ENCODE peak calls at places on chromosomes 11 and 22, in seven cellular contexts. One of them, this sample, is unnamed.

GRCh38 chr11:3735827-3736226 is 61.5 kb downstream of the NUP98 start:
- DNase-seq in thyroid gland: no peak
- DNase-seq in body of pancreas: no peak
- DNase-seq in foreskin keratinocyte: peak; percentile 1
- DNase-seq in cardiac muscle cell: no peak
- DNase-seq in cardiac fibroblast: peak; percentile 46
- DNase-seq in nephron progenitor cell: no peak
- DNase-seq in this sample: no peak

GRCh38 chr11:44936951-44937543 is 13.6 kb downstream of the TP53I11 start:
- DNase-seq in cardiac fibroblast: no peak
- DNase-seq in foreskin keratinocyte: no peak
- DNase-seq in body of pancreas: no peak
- DNase-seq in cardiac muscle cell: no peak
- DNase-seq in thyroid gland: no peak
- DNase-seq in nephron progenitor cell: no peak
- DNase-seq in this sample: no peak

GRCh38 chr11:65435981-65436411 is 13.4 kb downstream of the NEAT1 start:
- DNase-seq in cardiac fibroblast: peak; percentile 52
- DNase-seq in foreskin keratinocyte: no peak
- DNase-seq in thyroid gland: peak; percentile 63
- DNase-seq in body of pancreas: peak; percentile 23
- DNase-seq in cardiac muscle cell: no peak
- DNase-seq in nephron progenitor cell: no peak
- DNase-seq in this sample: peak; percentile 68

GRCh38 chr22:39995346-39996252 is 845 bp downstream of the FAM83F start:
- DNase-seq in body of pancreas: peak; percentile 47
- DNase-seq in nephron progenitor cell: no peak
- DNase-seq in cardiac fibroblast: no peak
- DNase-seq in thyroid gland: peak; percentile 39
- DNase-seq in cardiac muscle cell: no peak
- DNase-seq in foreskin keratinocyte: no peak
- DNase-seq in this sample: no peak

GRCh38 chr11:87198266-87198881 is 160.6 kb downstream of the TMEM135 start:
- DNase-seq in cardiac fibroblast: peak; percentile 9
- DNase-seq in nephron progenitor cell: no peak
- DNase-seq in body of pancreas: no peak
- DNase-seq in cardiac muscle cell: no peak
- DNase-seq in thyroid gland: no peak
- DNase-seq in foreskin keratinocyte: no peak
- DNase-seq in this sample: no peak

GRCh38 chr11:123261345-123262106 is 66.5 kb upstream of the CLMP start:
- DNase-seq in foreskin keratinocyte: peak; percentile 32
- DNase-seq in nephron progenitor cell: peak; percentile 89
- DNase-seq in cardiac fibroblast: peak; percentile 78
- DNase-seq in cardiac muscle cell: peak; percentile 89
- DNase-seq in body of pancreas: peak; percentile 83
- DNase-seq in thyroid gland: peak; percentile 86
- DNase-seq in this sample: peak; percentile 75

GRCh38 chr11:115939726-115940421 is 435.7 kb upstream of the CADM1 start:
- DNase-seq in nephron progenitor cell: no peak
- DNase-seq in foreskin keratinocyte: no peak
- DNase-seq in thyroid gland: no peak
- DNase-seq in cardiac muscle cell: no peak
- DNase-seq in body of pancreas: no peak
- DNase-seq in cardiac fibroblast: no peak
- DNase-seq in this sample: no peak

GRCh38 chr11:35235944-35236666 is 97.1 kb downstream of the CD44 start:
- DNase-seq in cardiac fibroblast: peak; percentile 65
- DNase-seq in cardiac muscle cell: no peak
- DNase-seq in foreskin keratinocyte: peak; percentile 51
- DNase-seq in nephron progenitor cell: no peak
- DNase-seq in thyroid gland: no peak
- DNase-seq in body of pancreas: peak; percentile 90
- DNase-seq in this sample: no peak

GRCh38 chr22:30021338-30021737 is 58.9 kb upstream of the HORMAD2 start:
- DNase-seq in cardiac muscle cell: no peak
- DNase-seq in nephron progenitor cell: no peak
- DNase-seq in thyroid gland: peak; percentile 53
- DNase-seq in foreskin keratinocyte: no peak
- DNase-seq in cardiac fibroblast: no peak
- DNase-seq in body of pancreas: no peak
- DNase-seq in this sample: no peak

GRCh38 chr11:119518746-119519382 is 95.9 kb upstream of the THY1 start:
- DNase-seq in thyroid gland: no peak
- DNase-seq in cardiac fibroblast: peak; percentile 24
- DNase-seq in nephron progenitor cell: peak; percentile 81
- DNase-seq in cardiac muscle cell: peak; percentile 88
- DNase-seq in body of pancreas: no peak
- DNase-seq in foreskin keratinocyte: peak; percentile 33
- DNase-seq in this sample: no peak

GRCh38 chr22:48261706-48262105 is 1499.3 kb downstream of the TBC1D22A start:
- DNase-seq in thyroid gland: no peak
- DNase-seq in body of pancreas: no peak
- DNase-seq in foreskin keratinocyte: no peak
- DNase-seq in cardiac muscle cell: no peak
- DNase-seq in cardiac fibroblast: no peak
- DNase-seq in nephron progenitor cell: no peak
- DNase-seq in this sample: no peak

GRCh38 chr11:120212259-120212888 is 1.5 kb downstream of the OAF start:
- DNase-seq in body of pancreas: no peak
- DNase-seq in cardiac fibroblast: peak; percentile 25
- DNase-seq in thyroid gland: no peak
- DNase-seq in cardiac muscle cell: no peak
- DNase-seq in foreskin keratinocyte: no peak
- DNase-seq in nephron progenitor cell: no peak
- DNase-seq in this sample: no peak

GRCh38 chr22:26259510-26259909 is 90.2 kb downstream of the SEZ6L start:
- DNase-seq in cardiac fibroblast: peak; percentile 13
- DNase-seq in nephron progenitor cell: peak; percentile 77
- DNase-seq in foreskin keratinocyte: peak; percentile 13
- DNase-seq in cardiac muscle cell: peak; percentile 78
- DNase-seq in body of pancreas: no peak
- DNase-seq in thyroid gland: no peak
- DNase-seq in this sample: no peak

GRCh38 chr11:64254326-64254725 is 3.0 kb downstream of the PLCB3 start:
- DNase-seq in thyroid gland: no peak
- DNase-seq in cardiac fibroblast: no peak
- DNase-seq in foreskin keratinocyte: no peak
- DNase-seq in nephron progenitor cell: no peak
- DNase-seq in cardiac muscle cell: no peak
- DNase-seq in body of pancreas: no peak
- DNase-seq in this sample: no peak

GRCh38 chr11:74948546-74948897 is 369 bp downstream of the XRRA1 start:
- DNase-seq in thyroid gland: no peak
- DNase-seq in cardiac muscle cell: no peak
- DNase-seq in body of pancreas: no peak
- DNase-seq in foreskin keratinocyte: no peak
- DNase-seq in nephron progenitor cell: no peak
- DNase-seq in cardiac fibroblast: no peak
- DNase-seq in this sample: no peak

GRCh38 chr11:12757416-12757815 is 83.2 kb downstream of the TEAD1 start:
- DNase-seq in cardiac fibroblast: no peak
- DNase-seq in thyroid gland: no peak
- DNase-seq in nephron progenitor cell: no peak
- DNase-seq in body of pancreas: no peak
- DNase-seq in cardiac muscle cell: no peak
- DNase-seq in foreskin keratinocyte: no peak
- DNase-seq in this sample: no peak

GRCh38 chr22:44201556-44202129 is 20.9 kb downstream of the PARVG start:
- DNase-seq in cardiac muscle cell: no peak
- DNase-seq in cardiac fibroblast: no peak
- DNase-seq in thyroid gland: no peak
- DNase-seq in body of pancreas: no peak
- DNase-seq in nephron progenitor cell: no peak
- DNase-seq in foreskin keratinocyte: no peak
- DNase-seq in this sample: no peak

GRCh38 chr11:131408011-131408640 is 37.7 kb downstream of the NTM start:
- DNase-seq in body of pancreas: peak; percentile 17
- DNase-seq in cardiac fibroblast: no peak
- DNase-seq in cardiac muscle cell: peak; percentile 27
- DNase-seq in thyroid gland: no peak
- DNase-seq in nephron progenitor cell: peak; percentile 59
- DNase-seq in foreskin keratinocyte: no peak
- DNase-seq in this sample: peak; percentile 51

GRCh38 chr22:42419328-42419881 is 12.8 kb downstream of the NFAM1 start:
- DNase-seq in nephron progenitor cell: peak; percentile 35
- DNase-seq in cardiac muscle cell: no peak
- DNase-seq in body of pancreas: no peak
- DNase-seq in thyroid gland: peak; percentile 79
- DNase-seq in foreskin keratinocyte: no peak
- DNase-seq in cardiac fibroblast: no peak
- DNase-seq in this sample: no peak

GRCh38 chr11:114149689-114150407 is 90.3 kb downstream of the ZBTB16 start:
- DNase-seq in nephron progenitor cell: no peak
- DNase-seq in thyroid gland: no peak
- DNase-seq in body of pancreas: no peak
- DNase-seq in cardiac fibroblast: peak; percentile 81
- DNase-seq in cardiac muscle cell: no peak
- DNase-seq in foreskin keratinocyte: no peak
- DNase-seq in this sample: no peak

GRCh38 chr11:73359341-73359740 is 16.9 kb upstream of the RELT start:
- DNase-seq in cardiac muscle cell: no peak
- DNase-seq in cardiac fibroblast: peak; percentile 74
- DNase-seq in foreskin keratinocyte: no peak
- DNase-seq in nephron progenitor cell: no peak
- DNase-seq in body of pancreas: no peak
- DNase-seq in thyroid gland: peak; percentile 19
- DNase-seq in this sample: peak; percentile 70

GRCh38 chr11:73360743-73361369 is 15.3 kb upstream of the RELT start:
- DNase-seq in cardiac muscle cell: no peak
- DNase-seq in foreskin keratinocyte: no peak
- DNase-seq in cardiac fibroblast: no peak
- DNase-seq in thyroid gland: no peak
- DNase-seq in body of pancreas: no peak
- DNase-seq in nephron progenitor cell: no peak
- DNase-seq in this sample: no peak

GRCh38 chr11:73359930-73360742 is 16.1 kb upstream of the RELT start:
- DNase-seq in cardiac fibroblast: peak; percentile 47
- DNase-seq in thyroid gland: no peak
- DNase-seq in cardiac muscle cell: peak; percentile 55
- DNase-seq in nephron progenitor cell: peak; percentile 45
- DNase-seq in foreskin keratinocyte: no peak
- DNase-seq in body of pancreas: no peak
- DNase-seq in this sample: no peak

GRCh38 chr11:73363147-73363546 is 13.1 kb upstream of the RELT start:
- DNase-seq in foreskin keratinocyte: no peak
- DNase-seq in cardiac muscle cell: no peak
- DNase-seq in cardiac fibroblast: no peak
- DNase-seq in thyroid gland: no peak
- DNase-seq in body of pancreas: no peak
- DNase-seq in nephron progenitor cell: no peak
- DNase-seq in this sample: no peak

GRCh38 chr11:73361953-73362776 is 14.0 kb upstream of the RELT start:
- DNase-seq in body of pancreas: no peak
- DNase-seq in cardiac fibroblast: no peak
- DNase-seq in cardiac muscle cell: no peak
- DNase-seq in thyroid gland: no peak
- DNase-seq in foreskin keratinocyte: no peak
- DNase-seq in nephron progenitor cell: peak; percentile 90
- DNase-seq in this sample: no peak
- TF ChIP-seq CTCF in body of pancreas: no peak
- TF ChIP-seq CTCF in cardiac fibroblast: no peak
- TF ChIP-seq CTCF in cardiac muscle cell: no peak
- TF ChIP-seq CTCF in thyroid gland: no peak
- TF ChIP-seq CTCF in foreskin keratinocyte: peak; percentile 24
- TF ChIP-seq CTCF in nephron progenitor cell: no peak
- TF ChIP-seq CTCF in this sample: no peak

GRCh38 chr11:46127150-46127638 is 5.9 kb upstream of the PHF21A start:
- DNase-seq in thyroid gland: no peak
- DNase-seq in nephron progenitor cell: no peak
- DNase-seq in foreskin keratinocyte: peak; percentile 62
- DNase-seq in cardiac fibroblast: peak; percentile 85
- DNase-seq in body of pancreas: no peak
- DNase-seq in cardiac muscle cell: no peak
- DNase-seq in this sample: no peak
- TF ChIP-seq CTCF in thyroid gland: no peak
- TF ChIP-seq CTCF in nephron progenitor cell: no peak
- TF ChIP-seq CTCF in foreskin keratinocyte: peak; percentile 85
- TF ChIP-seq CTCF in cardiac fibroblast: peak; percentile 67
- TF ChIP-seq CTCF in body of pancreas: no peak
- TF ChIP-seq CTCF in cardiac muscle cell: peak; percentile 68
- TF ChIP-seq CTCF in this sample: no peak

DNA sequence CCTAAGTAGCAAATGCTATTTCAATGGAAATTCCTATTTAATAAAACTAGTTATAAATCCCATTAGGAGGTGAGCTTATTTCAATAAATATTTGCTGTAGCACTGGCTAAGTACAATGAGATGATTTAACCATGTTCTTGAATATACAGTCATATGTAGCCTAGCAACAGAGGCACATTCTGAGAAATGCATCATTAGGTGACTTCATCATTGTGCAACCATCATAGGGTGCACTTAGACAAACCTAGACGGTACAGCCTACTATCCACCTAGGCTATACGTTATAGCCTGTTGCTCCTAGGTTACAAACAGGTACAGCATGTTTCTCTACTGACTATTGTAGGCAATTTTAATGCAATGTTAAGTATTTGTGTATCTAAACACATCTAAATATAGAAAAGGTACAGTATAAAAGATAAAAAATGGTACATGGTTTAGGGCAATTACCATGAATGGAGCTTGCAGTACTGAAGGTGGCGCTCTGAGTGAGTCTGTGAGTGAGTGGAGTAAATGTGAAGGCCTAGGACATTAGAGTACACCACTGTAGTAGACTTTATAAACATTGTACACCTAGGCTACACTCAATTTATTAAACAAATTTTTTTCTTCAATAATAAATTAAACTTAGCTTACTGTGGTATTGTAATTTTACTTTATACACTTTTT is 350.1 kb downstream of the CASP12 start:
- DNase-seq in foreskin keratinocyte: peak; percentile 25
- DNase-seq in cardiac muscle cell: no peak
- DNase-seq in body of pancreas: no peak
- DNase-seq in thyroid gland: no peak
- DNase-seq in nephron progenitor cell: no peak
- DNase-seq in cardiac fibroblast: peak; percentile 60
- DNase-seq in this sample: no peak
- TF ChIP-seq CTCF in foreskin keratinocyte: peak; percentile 30
- TF ChIP-seq CTCF in cardiac muscle cell: no peak
- TF ChIP-seq CTCF in body of pancreas: no peak
- TF ChIP-seq CTCF in thyroid gland: no peak
- TF ChIP-seq CTCF in nephron progenitor cell: no peak
- TF ChIP-seq CTCF in cardiac fibroblast: no peak
- TF ChIP-seq CTCF in this sample: no peak

GRCh38 chr22:28009272-28009827 is 90.3 kb upstream of the PITPNB start:
- DNase-seq in cardiac muscle cell: peak; percentile 88
- DNase-seq in nephron progenitor cell: peak; percentile 83
- DNase-seq in foreskin keratinocyte: peak; percentile 21
- DNase-seq in body of pancreas: peak; percentile 78
- DNase-seq in cardiac fibroblast: peak; percentile 84
- DNase-seq in thyroid gland: peak; percentile 78
- DNase-seq in this sample: no peak
- TF ChIP-seq CTCF in cardiac muscle cell: peak; percentile 96
- TF ChIP-seq CTCF in nephron progenitor cell: peak; percentile 96
- TF ChIP-seq CTCF in foreskin keratinocyte: peak; percentile 98
- TF ChIP-seq CTCF in body of pancreas: peak; percentile 93
- TF ChIP-seq CTCF in cardiac fibroblast: peak; percentile 95
- TF ChIP-seq CTCF in thyroid gland: peak; percentile 85
- TF ChIP-seq CTCF in this sample: peak; percentile 96

This sample was measured in right atrium auricular region.